ENCODE peak calls at places on chromosome 5, in six cellular contexts. Y is GM12865, Q is iris pigment epithelial cell, S is substantia nigra, U is GM23338, D is GM03348. H is an unnamed sample.

GRCh38 chr5:126868961-126869451 is 92.1 kb downstream of the LMNB1 start:
- DNase-seq in Y (no peak), Q (peak; percentile 52), S (no peak), U (peak; percentile 79), D (peak; percentile 84), H (no peak)

GRCh38 chr5:110346893-110347358 is 379.5 kb downstream of the TMEM232 start:
- DNase-seq in Y (no peak), Q (no peak), S (no peak), U (no peak), D (no peak), H (no peak)

GRCh38 chr5:176779537-176779936 is 30.8 kb upstream of the UNC5A start:
- DNase-seq in Y (no peak), Q (no peak), S (no peak), U (no peak), D (no peak), H (no peak)

GRCh38 chr5:158658439-158659230 is 441.1 kb downstream of the EBF1 start:
- DNase-seq in Y (no peak), Q (peak; percentile 25), S (no peak), U (peak; percentile 72), D (peak; percentile 23), H (no peak)

GRCh38 chr5:53069626-53070025 is 39.9 kb downstream of the MOCS2 start:
- DNase-seq in Y (no peak), Q (peak; percentile 85), S (no peak), U (no peak), D (peak; percentile 33), H (peak; percentile 8)

GRCh38 chr5:55899344-55899743 is 48.2 kb downstream of the IL31RA start:
- DNase-seq in Y (no peak), Q (peak; percentile 49), S (no peak), U (no peak), D (peak; percentile 52), H (no peak)

GRCh38 chr5:13251623-13252367 is 692.7 kb downstream of the DNAH5 start:
- DNase-seq in Y (no peak), Q (peak; percentile 14), S (no peak), U (peak; percentile 36), D (no peak), H (no peak)

GRCh38 chr5:180093651-180094382 is 22.3 kb upstream of the RNF130 start:
- DNase-seq in Y (no peak), Q (no peak), S (no peak), U (no peak), D (no peak), H (no peak)

GRCh38 chr5:63127054-63127453 is 548.4 kb downstream of the LRRC70 start:
- DNase-seq in Y (no peak), Q (peak; percentile 63), S (no peak), U (no peak), D (peak; percentile 44), H (no peak)

GRCh38 chr5:83559141-83559785 is 87.7 kb downstream of the VCAN start:
- DNase-seq in Y (no peak), Q (peak; percentile 30), S (no peak), U (no peak), D (no peak), H (no peak)

GRCh38 chr5:120615967-120616645 is 152.0 kb downstream of the PRR16 start:
- DNase-seq in Y (no peak), Q (peak; percentile 96), S (no peak), U (peak; percentile 77), D (peak; percentile 52), H (no peak)

GRCh38 chr5:141825836-141826560 is 52.2 kb downstream of the PCDH1 start:
- DNase-seq in Y (peak; percentile 21), Q (no peak), S (no peak), U (peak; percentile 82), D (peak; percentile 38), H (no peak)

GRCh38 chr5:102811962-102812361 is 56.9 kb downstream of the PAM start:
- DNase-seq in Y (no peak), Q (peak; percentile 65), S (no peak), U (no peak), D (no peak), H (no peak)

GRCh38 chr5:27311544-27311943 is 273.2 kb upstream of the CDH9 start:
- DNase-seq in Y (no peak), Q (peak; percentile 48), S (no peak), U (peak; percentile 9), D (no peak), H (no peak)

GRCh38 chr5:110342683-110343082 is 383.8 kb downstream of the TMEM232 start:
- DNase-seq in Y (no peak), Q (no peak), S (no peak), U (no peak), D (no peak), H (no peak)

GRCh38 chr5:116702776-116703175 is 128.2 kb upstream of the SEMA6A start:
- DNase-seq in Y (peak; percentile 53), Q (no peak), S (no peak), U (no peak), D (no peak), H (no peak)

GRCh38 chr5:1315709-1316587 is 21.1 kb upstream of the TERT start:
- DNase-seq in Y (peak; percentile 94), Q (no peak), S (no peak), U (peak; percentile 85), D (no peak), H (no peak)

GRCh38 chr5:80934751-80935150 is 25.4 kb upstream of the RASGRF2 start:
- DNase-seq in Y (no peak), Q (no peak), S (no peak), U (peak; percentile 58), D (no peak), H (no peak)

GRCh38 chr5:173016621-173017046 is 33.1 kb downstream of the ATP6V0E1 start:
- DNase-seq in Y (no peak), Q (peak; percentile 64), S (no peak), U (peak; percentile 28), D (no peak), H (no peak)

GRCh38 chr5:32613050-32613672 is 27.8 kb downstream of the SUB1 start:
- DNase-seq in Y (peak; percentile 84), Q (peak; percentile 70), S (peak; percentile 9), U (peak; percentile 83), D (peak; percentile 84), H (peak; percentile 77)

GRCh38 chr5:57221049-57221568 is 47.2 kb downstream of the GPBP1 start:
- DNase-seq in Y (peak; percentile 75), Q (peak; percentile 48), S (no peak), U (peak; percentile 73), D (peak; percentile 62), H (no peak)

GRCh38 chr5:172548311-172548731 is 92.7 kb upstream of the NEURL1B start:
- DNase-seq in Y (no peak), Q (no peak), S (no peak), U (no peak), D (no peak), H (no peak)

GRCh38 chr5:150021491-150022162 is 21.1 kb downstream of the HMGXB3 start:
- DNase-seq in Y (no peak), Q (peak; percentile 60), S (no peak), U (peak; percentile 24), D (peak; percentile 42), H (no peak)

GRCh38 chr5:137743031-137743640 is 7.2 kb upstream of the KLHL3 start:
- DNase-seq in Y (peak; percentile 82), Q (peak; percentile 76), S (no peak), U (peak; percentile 91), D (peak; percentile 65), H (peak; percentile 20)

GRCh38 chr5:36685631-36686147 is 79.3 kb downstream of the SLC1A3 start:
- DNase-seq in Y (peak; percentile 39), Q (peak; percentile 46), S (no peak), U (no peak), D (no peak), H (no peak)

GRCh38 chr5:136766456-136766855 is 401.1 kb upstream of the TRPC7 start:
- DNase-seq in Y (no peak), Q (no peak), S (no peak), U (no peak), D (no peak), H (no peak)

GRCh38 chr5:103356344-103357091 is 98.0 kb downstream of the MACIR start:
- DNase-seq in Y (peak; percentile 20), Q (no peak), S (no peak), U (no peak), D (no peak), H (no peak)

GRCh38 chr5:149777382-149777781 is 47.3 kb downstream of the PPARGC1B start:
- DNase-seq in Y (no peak), Q (no peak), S (no peak), U (peak; percentile 42), D (no peak), H (no peak)

GRCh38 chr5:178208540-178209227 is 4.4 kb downstream of the HNRNPAB start:
- DNase-seq in Y (no peak), Q (no peak), S (no peak), U (peak; percentile 52), D (peak; percentile 38), H (no peak)

GRCh38 chr5:10552183-10553143 is 11.4 kb upstream of the ANKRD33B start:
- DNase-seq in Y (peak; percentile 67), Q (peak; percentile 41), S (no peak), U (no peak), D (no peak), H (no peak)

GRCh38 chr5:172640822-172641358 is at the start of gene NEURL1B:
- DNase-seq in Y (peak; percentile 24), Q (peak; percentile 42), S (no peak), U (peak; percentile 87), D (peak; percentile 97), H (no peak)

GRCh38 chr5:57779383-57780223 is 297.0 kb upstream of the ACTBL2 start:
- DNase-seq in Y (peak; percentile 52), Q (peak; percentile 83), S (no peak), U (peak; percentile 78), D (peak; percentile 60), H (no peak)

GRCh38 chr5:180297587-180298282 is 5.9 kb upstream of the MAPK9 start:
- DNase-seq in Y (no peak), Q (no peak), S (no peak), U (no peak), D (no peak), H (no peak)

H was measured in stimulated activated CD8-positive, alpha-beta memory T cell treated with anti-CD3 and anti-CD28 coated beads, Interleukin-7, amount 100 ng/mL, for 24 hours.